ENCODE peak calls at places on chromosomes 7 and 10, in six cellular contexts. A is H1, Y is GM12891, S is HepG2, H is K562, U is GM12878. L is an unnamed sample.

GRCh38 chr10:5467634-5468255 is 31.6 kb downstream of the CALML5 start:
- DNase-seq in Y (no peak), A (peak), H (no peak), U (no peak), S (peak), L (no peak)

GRCh38 chr10:200405-200804 is 65.2 kb downstream of the ZMYND11 start:
- DNase-seq in A (no peak), Y (no peak), H (no peak), S (no peak), U (no peak), L (no peak)

GRCh38 chr10:88227342-88228018 is 355.6 kb downstream of the RNLS start:
- DNase-seq in S (no peak), Y (no peak), A (no peak), H (peak), U (no peak), L (no peak)

GRCh38 chr10:5692476-5693358 is 8.1 kb downstream of the TASOR2 start:
- DNase-seq in S (peak), U (peak), H (peak), Y (peak), A (peak), L (peak)

GRCh38 chr10:95406651-95407280 is 116.0 kb upstream of the PDLIM1 start:
- DNase-seq in A (no peak), S (no peak), H (peak), U (no peak), Y (no peak), L (no peak)

GRCh38 chr7:101636822-101637623 is 7.9 kb upstream of the MYL10 start:
- DNase-seq in H (no peak), A (no peak), Y (no peak), S (no peak), U (no peak), L (no peak)

GRCh38 chr7:25025218-25025671 is 45.3 kb upstream of the OSBPL3 start:
- DNase-seq in Y (no peak), A (no peak), S (peak), U (no peak), H (no peak), L (no peak)

GRCh38 chr7:26090927-26091519 is 61.0 kb upstream of the NFE2L3 start:
- DNase-seq in S (peak), H (peak), A (no peak), U (peak), Y (no peak), L (no peak)

GRCh38 chr10:11715815-11716494 is 26.2 kb upstream of the ECHDC3 start:
- DNase-seq in S (peak), Y (no peak), A (no peak), H (no peak), U (no peak), L (no peak)

GRCh38 chr7:51029131-51029530 is 246.4 kb upstream of the GRB10 start:
- DNase-seq in U (no peak), A (no peak), S (no peak), H (no peak), Y (no peak), L (no peak)

GRCh38 chr10:129193148-129193547 is 273.9 kb upstream of the MGMT start:
- DNase-seq in Y (no peak), H (no peak), U (no peak), S (no peak), A (no peak), L (no peak)

GRCh38 chr7:14902589-14902963 is at the start of gene DGKB:
- DNase-seq in S (no peak), A (peak), Y (no peak), U (no peak), H (no peak), L (no peak)

GRCh38 chr10:59589721-59590120 is 119.9 kb downstream of the SLC16A9 start:
- DNase-seq in Y (no peak), H (no peak), S (no peak), A (no peak), U (no peak), L (no peak)

GRCh38 chr10:63166742-63167258 is 33.7 kb downstream of the NRBF2 start:
- DNase-seq in Y (no peak), H (peak), A (no peak), U (peak), S (peak), L (no peak)

GRCh38 chr7:126940723-126941307 is 311.9 kb downstream of the GRM8 start:
- DNase-seq in U (no peak), S (no peak), H (no peak), A (no peak), Y (no peak), L (no peak)

GRCh38 chr10:29648114-29648982 is 13.6 kb upstream of the SVIL start:
- DNase-seq in A (no peak), Y (no peak), U (no peak), H (no peak), S (no peak), L (no peak)

GRCh38 chr7:45082831-45083331 is 5.9 kb downstream of the NACAD start:
- DNase-seq in U (no peak), H (no peak), Y (no peak), S (no peak), A (no peak), L (no peak)

GRCh38 chr7:44158060-44158872 is 17.1 kb upstream of the MYL7 start:
- DNase-seq in Y (no peak), S (no peak), A (no peak), H (no peak), U (no peak), L (no peak)

GRCh38 chr10:59465089-59465488 is 102.7 kb upstream of the FAM13C start:
- DNase-seq in A (no peak), Y (no peak), S (peak), U (no peak), H (no peak), L (no peak)

GRCh38 chr10:27319752-27320561 is 79.4 kb upstream of the ACBD5 start:
- DNase-seq in S (no peak), A (no peak), U (no peak), H (peak), Y (peak), L (peak)

GRCh38 chr7:41590951-41591350 is 111.9 kb downstream of the INHBA start:
- DNase-seq in Y (no peak), U (no peak), A (no peak), S (no peak), H (no peak), L (no peak)

GRCh38 chr10:71713135-71714040 is 6.2 kb downstream of the C10orf105 start:
- DNase-seq in U (no peak), Y (no peak), H (peak), S (no peak), A (no peak), L (no peak)

GRCh38 chr10:21626457-21627161 is 92.6 kb downstream of the MLLT10 start:
- DNase-seq in A (no peak), H (no peak), Y (no peak), S (no peak), U (no peak), L (no peak)

GRCh38 chr7:26950854-26951253 is 86.5 kb upstream of the SKAP2 start:
- DNase-seq in Y (no peak), S (no peak), H (no peak), A (no peak), U (no peak), L (no peak)

GRCh38 chr10:87734987-87735827 is 75.5 kb downstream of the PAPSS2 start:
- DNase-seq in A (peak), S (peak), Y (peak), U (no peak), H (peak), L (no peak)

GRCh38 chr10:3948843-3949242 is 163.8 kb upstream of the KLF6 start:
- DNase-seq in U (no peak), S (no peak), H (no peak), Y (no peak), A (no peak), L (no peak)

GRCh38 chr7:147509859-147510542 is 1080.6 kb upstream of the C7orf33 start:
- DNase-seq in Y (no peak), A (no peak), H (no peak), U (no peak), S (no peak), L (no peak)

GRCh38 chr7:15924910-15925309 is 238.4 kb upstream of the MEOX2 start:
- DNase-seq in A (no peak), U (no peak), H (no peak), Y (no peak), S (no peak), L (no peak)
- TF ChIP-seq TAF1 in A (no peak), U (no peak), H (no peak), Y (no peak), S (no peak), L (no peak)

DNA sequence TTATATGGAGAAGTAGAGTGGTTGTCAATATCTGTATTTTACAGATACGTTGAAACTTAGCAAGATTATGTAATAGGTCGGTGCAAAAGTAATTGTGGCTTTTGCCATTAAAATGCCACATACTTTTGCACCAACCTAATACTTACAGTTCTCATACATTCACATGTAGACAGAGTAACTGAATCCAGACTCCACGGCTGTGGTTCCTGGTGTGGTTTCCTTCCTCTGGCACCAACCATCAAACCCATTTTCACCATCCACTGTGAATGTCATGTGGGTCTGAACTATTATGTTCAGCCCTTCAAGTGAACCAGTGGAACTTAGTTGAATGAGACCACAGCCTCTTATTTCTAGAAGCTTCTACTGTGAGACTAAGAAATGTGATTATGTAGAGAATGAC is 31.5 kb upstream of the SLIT1 start:
- DNase-seq in U (no peak), H (no peak), A (no peak), S (no peak), Y (no peak), L (no peak)
- TF ChIP-seq POLR2AphosphoS5 in U (no peak), H (no peak), A (no peak), S (no peak), Y (no peak), L (no peak)

GRCh38 chr7:6385110-6385792 is 62.5 kb downstream of the DAGLB start:
- DNase-seq in S (peak), A (no peak), Y (no peak), H (no peak), U (no peak), L (no peak)
- TF ChIP-seq POLR2A in S (no peak), A (no peak), Y (no peak), H (no peak), U (no peak), L (no peak)

GRCh38 chr7:132116369-132116768 is 459.9 kb downstream of the PLXNA4 start:
- DNase-seq in S (no peak), A (no peak), U (no peak), H (no peak), Y (no peak), L (no peak)

GRCh38 chr7:132118641-132119040 is 457.6 kb downstream of the PLXNA4 start:
- DNase-seq in U (no peak), A (no peak), S (no peak), Y (no peak), H (no peak), L (no peak)

GRCh38 chr7:132117636-132118035 is 458.6 kb downstream of the PLXNA4 start:
- DNase-seq in A (no peak), U (no peak), H (no peak), S (no peak), Y (no peak), L (no peak)

GRCh38 chr7:132115758-132116157 is 460.5 kb downstream of the PLXNA4 start:
- DNase-seq in H (no peak), A (no peak), U (no peak), Y (no peak), S (no peak), L (no peak)

GRCh38 chr7:132117181-132117580 is 459.1 kb downstream of the PLXNA4 start:
- DNase-seq in S (no peak), Y (no peak), H (no peak), U (no peak), A (no peak), L (no peak)
- TF ChIP-seq TAF1 in S (no peak), Y (no peak), H (no peak), U (no peak), A (no peak), L (no peak)

GRCh38 chr7:39937366-39938153 is 12.5 kb upstream of the CDK13 start:
- DNase-seq in A (no peak), Y (no peak), U (no peak), S (no peak), H (no peak), L (no peak)
- TF ChIP-seq POLR2AphosphoS5 in A (no peak), Y (no peak), U (no peak), S (no peak), H (no peak), L (no peak)

DNA sequence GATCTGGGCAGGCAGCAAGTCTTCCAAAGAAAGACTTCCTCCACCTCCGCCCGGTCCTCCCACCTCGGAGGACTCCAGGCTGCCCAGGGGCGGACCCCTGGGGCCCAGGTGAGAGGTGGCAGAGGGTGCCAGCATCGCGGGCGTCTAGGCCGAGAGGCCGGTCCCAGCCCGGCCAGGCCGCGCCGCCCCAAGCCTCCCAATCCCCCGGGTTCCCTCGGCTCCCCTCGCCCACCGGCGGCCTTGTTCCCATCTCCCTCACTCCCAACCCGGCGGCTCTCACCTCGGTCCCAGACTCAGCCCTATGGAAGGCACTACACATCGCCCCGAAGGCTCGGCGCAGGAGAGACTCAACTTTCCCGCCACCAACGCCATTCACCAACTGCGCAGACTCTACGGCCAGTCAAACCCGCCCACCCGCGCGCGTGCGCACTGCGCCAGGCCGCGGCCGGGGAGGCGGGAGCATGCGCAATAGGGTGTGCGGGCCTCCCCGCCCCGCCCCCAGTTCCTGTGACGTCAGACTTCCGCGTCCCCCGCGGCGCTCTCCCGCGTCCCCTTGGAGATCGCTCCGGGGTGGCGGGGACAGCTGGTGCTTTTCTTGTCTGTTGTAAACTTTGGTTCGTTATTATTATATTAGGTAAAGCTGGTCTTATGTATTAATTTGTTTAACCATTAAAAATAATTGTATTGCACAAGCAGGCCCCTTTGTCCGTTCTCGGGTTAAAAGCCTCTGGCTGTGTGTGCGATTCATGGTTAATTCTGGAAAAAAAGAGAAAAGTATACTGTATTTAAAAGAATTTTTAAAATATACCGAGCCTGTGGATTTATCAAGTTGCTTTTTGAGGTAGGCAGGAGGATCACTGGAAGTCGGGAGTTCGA is at the start of gene XRCC2:
- DNase-seq in U (peak), A (peak), Y (peak), H (peak), S (peak), L (peak)
- TF ChIP-seq POLR2A in U (peak), A (peak), Y (peak), H (peak), S (peak), L (peak)

GRCh38 chr7:157458254-157458633 is 121.4 kb downstream of the DNAJB6 start:
- DNase-seq in U (no peak), Y (no peak), A (no peak), S (no peak), H (no peak), L (no peak)
- TF ChIP-seq TAF1 in U (no peak), Y (no peak), A (no peak), S (no peak), H (no peak), L (no peak)

GRCh38 chr10:47104786-47105385 is 193.7 kb downstream of the PTPN20 start:
- DNase-seq in H (no peak), S (no peak), Y (no peak), A (peak), U (no peak), L (no peak)
- TF ChIP-seq POLR2AphosphoS5 in H (no peak), S (no peak), Y (no peak), A (no peak), U (no peak), L (no peak)